ENCODE peak calls at places on chromosomes 16 and 17, in nine cellular contexts. T is mesendoderm; V is K562; L is kidney; U is mesenchymal stem cell; P is Peyer's patch; C is A673; Y is CD8-positive, alpha-beta memory T cell; E is GM23248. A is an unnamed sample.
A peak's percentile ranks its signal among the peaks of the same experiment; 100 is the strongest.

GRCh38 chr17:2070241-2071023 is 15.5 kb downstream of the HIC1 start:
- DNase-seq in T (peak; percentile 77), V (no peak), L (no peak), U (peak; percentile 25), P (no peak), C (no peak), Y (no peak), E (no peak), A (no peak)

GRCh38 chr16:24505959-24506358 is 33.4 kb upstream of the RBBP6 start:
- DNase-seq in T (no peak), V (no peak), L (no peak), U (no peak), P (no peak), C (no peak), Y (no peak), E (no peak), A (no peak)

GRCh38 chr16:50323335-50324011 is 45.3 kb downstream of the BRD7 start:
- DNase-seq in T (peak; percentile 21), V (peak; percentile 22), L (no peak), U (peak; percentile 77), P (no peak), C (peak; percentile 58), Y (no peak), E (peak; percentile 62), A (peak; percentile 72)

GRCh38 chr17:19338031-19338990 is 24.2 kb downstream of the B9D1 start:
- DNase-seq in T (peak; percentile 83), V (peak; percentile 62), L (no peak), U (peak; percentile 44), P (peak; percentile 84), C (no peak), Y (peak; percentile 44), E (peak; percentile 48), A (peak; percentile 7)

GRCh38 chr17:54172654-54173316 is 350.1 kb downstream of the KIF2B start:
- DNase-seq in T (peak; percentile 50), V (no peak), L (no peak), U (peak; percentile 3), P (no peak), C (peak; percentile 45), Y (no peak), E (peak; percentile 29), A (no peak)

GRCh38 chr17:78387982-78388941 is 9.8 kb downstream of the PGS1 start:
- DNase-seq in T (no peak), V (no peak), L (no peak), U (peak; percentile 74), P (peak; percentile 59), C (no peak), Y (no peak), E (no peak), A (no peak)

GRCh38 chr17:32519769-32520701 is 33.2 kb downstream of the CDK5R1 start:
- DNase-seq in T (peak; percentile 80), V (no peak), L (no peak), U (peak; percentile 35), P (peak; percentile 83), C (no peak), Y (peak; percentile 22), E (peak; percentile 58), A (no peak)

GRCh38 chr17:34709108-34709779 is 129.9 kb downstream of the TMEM132E start:
- DNase-seq in T (no peak), V (no peak), L (no peak), U (no peak), P (no peak), C (no peak), Y (no peak), E (peak; percentile 43), A (no peak)

GRCh38 chr16:20844588-20844987 is 38.3 kb downstream of the REXO5 start:
- DNase-seq in T (no peak), V (no peak), L (no peak), U (no peak), P (no peak), C (no peak), Y (no peak), E (no peak), A (no peak)

GRCh38 chr17:44977740-44978584 is 9.9 kb upstream of the C1QL1 start:
- DNase-seq in T (no peak), V (no peak), L (no peak), U (no peak), P (no peak), C (no peak), Y (no peak), E (no peak), A (no peak)

GRCh38 chr17:700504-701094 is 14.0 kb downstream of the VPS53 start:
- DNase-seq in T (peak; percentile 22), V (peak; percentile 42), L (no peak), U (peak; percentile 49), P (no peak), C (peak; percentile 27), Y (no peak), E (peak; percentile 47), A (no peak)

GRCh38 chr17:704111-704864 is 10.4 kb downstream of the VPS53 start:
- DNase-seq in T (no peak), V (no peak), L (no peak), U (peak; percentile 78), P (no peak), C (no peak), Y (no peak), E (no peak), A (no peak)

GRCh38 chr17:705011-705410 is 9.6 kb downstream of the VPS53 start:
- DNase-seq in T (no peak), V (no peak), L (no peak), U (no peak), P (no peak), C (no peak), Y (no peak), E (no peak), A (no peak)

GRCh38 chr17:705863-706262 is 8.8 kb downstream of the VPS53 start:
- DNase-seq in T (no peak), V (no peak), L (no peak), U (no peak), P (no peak), C (no peak), Y (no peak), E (no peak), A (no peak)

GRCh38 chr17:703081-703875 is 11.4 kb downstream of the VPS53 start:
- DNase-seq in T (no peak), V (no peak), L (no peak), U (peak; percentile 19), P (no peak), C (no peak), Y (no peak), E (no peak), A (no peak)
- H3K36me3 ChIP-seq in T (no peaks in the 10 kb centered on the region), V (peaks cover 5% of the 10 kb centered on the region), L (no peaks in the 10 kb centered on the region), U (peaks cover 27% of the 10 kb centered on the region), P (no peaks in the 10 kb centered on the region), C (peaks cover 3% of the 10 kb centered on the region), Y (no peaks in the 10 kb centered on the region), E (peaks cover 10% of the 10 kb centered on the region), A (peaks cover 13% of the 10 kb centered on the region)

DNA sequence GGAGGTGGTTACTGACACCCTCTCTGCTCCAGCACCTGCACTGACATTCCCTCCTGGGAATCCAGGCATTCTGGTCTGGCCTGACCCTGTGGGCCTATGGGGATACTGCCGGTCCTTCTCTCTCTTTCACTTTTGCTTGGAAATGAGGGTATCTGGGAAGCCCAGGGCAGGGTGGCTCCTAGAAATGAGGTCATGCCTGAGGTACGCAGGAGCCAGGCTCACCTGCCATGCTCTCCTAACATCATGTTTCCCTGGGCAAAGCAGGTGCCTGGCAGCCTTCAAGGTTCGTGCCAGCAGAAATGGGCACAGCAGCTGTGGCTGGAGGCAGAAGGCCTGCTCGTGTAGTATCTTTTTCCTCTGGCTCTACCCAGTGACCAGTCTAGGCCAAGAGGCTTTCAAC is 3.3 kb downstream of the ITGA3 start:
- DNase-seq in T (no peak), V (no peak), L (no peak), U (peak; percentile 31), P (no peak), C (no peak), Y (no peak), E (no peak), A (no peak)
- H3K27ac ChIP-seq in T (no peak overlapping the region), V (no peak overlapping the region), L (peak overlapping the region; percentile 78), U (peak overlapping the region; percentile 90), P (peak overlapping the region; percentile 59), C (no peak overlapping the region), Y (no peak overlapping the region), E (peak overlapping the region; percentile 97), A (peak overlapping the region; percentile 95)

DNA sequence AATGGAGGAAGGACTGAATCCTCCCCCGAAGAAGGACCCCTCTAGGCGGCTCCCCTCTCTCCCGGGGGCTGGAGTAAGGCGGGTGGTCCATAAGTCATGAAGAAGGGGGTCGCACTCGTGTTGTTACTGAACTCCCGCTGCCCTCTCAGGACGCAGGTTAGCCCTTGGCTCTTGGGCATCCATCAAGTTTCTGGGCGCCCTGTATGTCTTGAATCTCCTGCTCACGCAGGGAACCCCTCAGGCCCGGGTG is 916 bp downstream of the TRAF4 start:
- DNase-seq in T (no peak), V (no peak), L (no peak), U (no peak), P (no peak), C (no peak), Y (no peak), E (no peak), A (no peak)
- H3K36me3 ChIP-seq in T (peaks cover 26% of the 10 kb centered on the region), V (peaks cover 50% of the 10 kb centered on the region), L (peaks cover 27% of the 10 kb centered on the region), U (peaks cover 58% of the 10 kb centered on the region), P (no peaks in the 10 kb centered on the region), C (peaks cover 27% of the 10 kb centered on the region), Y (no peaks in the 10 kb centered on the region), E (no peaks in the 10 kb centered on the region), A (peaks cover 18% of the 10 kb centered on the region)

GRCh38 chr17:72591500-72592241 is 470.9 kb downstream of the SOX9 start:
- DNase-seq in T (peak; percentile 14), V (no peak), L (peak; percentile 84), U (peak; percentile 35), P (no peak), C (peak; percentile 22), Y (no peak), E (peak; percentile 59), A (no peak)

GRCh38 chr17:72590382-72590781 is 469.6 kb downstream of the SOX9 start:
- DNase-seq in T (no peak), V (no peak), L (no peak), U (peak; percentile 33), P (no peak), C (no peak), Y (no peak), E (peak; percentile 92), A (no peak)

GRCh38 chr17:72592242-72592966 is 471.6 kb downstream of the SOX9 start:
- DNase-seq in T (peak; percentile 87), V (peak; percentile 69), L (peak; percentile 89), U (peak; percentile 85), P (peak; percentile 81), C (peak; percentile 86), Y (peak; percentile 22), E (peak; percentile 90), A (no peak)

GRCh38 chr17:72592967-72593325 is 472.1 kb downstream of the SOX9 start:
- DNase-seq in T (no peak), V (no peak), L (no peak), U (no peak), P (no peak), C (no peak), Y (no peak), E (no peak), A (no peak)

DNA sequence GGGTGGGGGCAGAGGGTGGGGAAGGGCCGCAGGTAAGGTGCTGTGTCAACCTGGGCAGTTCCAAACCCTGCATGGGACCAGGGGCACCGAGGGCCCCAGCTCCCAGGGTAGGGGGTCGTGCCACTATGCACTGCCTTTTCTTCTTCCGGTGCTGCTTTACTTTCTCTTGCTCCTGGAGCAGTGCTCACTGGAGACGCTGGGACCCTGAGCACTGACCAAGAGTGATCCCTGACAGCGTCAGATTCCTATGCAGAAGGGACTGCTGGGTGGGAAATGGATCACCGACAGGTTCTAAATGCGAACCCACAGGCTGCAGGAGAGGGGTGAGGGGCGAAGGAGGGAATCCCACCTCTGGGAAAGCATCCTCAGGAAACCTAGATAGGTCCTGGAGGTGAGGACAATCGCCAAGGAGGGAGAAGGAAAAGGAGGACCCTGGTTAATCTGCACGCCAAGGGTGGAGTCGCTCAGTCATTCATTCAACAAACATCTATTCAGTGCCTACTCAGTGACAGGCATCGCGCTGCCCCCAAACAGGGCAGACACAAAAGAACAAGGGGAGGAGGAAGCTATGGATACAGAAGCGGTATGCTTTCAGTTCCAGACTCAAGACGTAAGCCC is 470.2 kb downstream of the SOX9 start:
- DNase-seq in T (no peak), V (no peak), L (no peak), U (no peak), P (no peak), C (no peak), Y (no peak), E (peak; percentile 29), A (no peak)
- H3K27ac ChIP-seq in T (no peak overlapping the region), V (no peak overlapping the region), L (no peak overlapping the region), U (peak overlapping the region; percentile 43), P (peak overlapping the region; percentile 78), C (no peak overlapping the region), Y (no peak overlapping the region), E (peak overlapping the region; percentile 27), A (no peak overlapping the region)